ENCODE peak calls at places on chromosome 20, in nine cellular contexts. C, M, N, H, Q, Z, I, W and D are unnamed samples.

GRCh38 chr20:14879020-14879697 is 541.7 kb upstream of the FLRT3 start:
- DNase-seq in W (no peak), N (peak; percentile 66), H (no peak), Z (peak; percentile 88), Q (no peak), I (no peak), M (no peak), C (peak; percentile 70), D (no peak)

GRCh38 chr20:39851459-39851858 is 837.6 kb downstream of the MAFB start:
- DNase-seq in I (no peak), M (no peak), Q (no peak), C (peak; percentile 41), W (no peak), Z (peak; percentile 47), N (peak; percentile 54), H (no peak), D (no peak)

GRCh38 chr20:18692453-18692852 is 104.6 kb downstream of the DTD1 start:
- DNase-seq in Q (no peak), Z (no peak), H (no peak), N (peak; percentile 51), I (no peak), M (no peak), C (no peak), W (no peak), D (no peak)

GRCh38 chr20:51800132-51800721 is 2.1 kb downstream of the SALL4 start:
- DNase-seq in I (peak; percentile 80), N (no peak), W (peak; percentile 98), M (peak; percentile 76), C (peak; percentile 32), Q (peak; percentile 31), H (peak; percentile 21), Z (peak; percentile 47), D (no peak)

GRCh38 chr20:53869466-53870258 is 200.7 kb downstream of the BCAS1 start:
- DNase-seq in N (peak; percentile 56), W (peak; percentile 49), M (peak; percentile 85), Z (peak; percentile 87), Q (peak; percentile 92), I (peak; percentile 77), H (peak; percentile 74), C (peak; percentile 86), D (no peak)

GRCh38 chr20:63711085-63711645 is 3.3 kb downstream of the ZGPAT start:
- DNase-seq in I (no peak), H (no peak), C (no peak), W (no peak), Q (no peak), Z (no peak), N (no peak), M (no peak), D (peak; percentile 33)

GRCh38 chr20:36491901-36492617 is 49.3 kb upstream of the MYL9 start:
- DNase-seq in Q (no peak), C (peak; percentile 51), N (no peak), I (no peak), M (peak; percentile 84), Z (peak; percentile 24), H (peak; percentile 60), W (no peak), D (no peak)

GRCh38 chr20:64238851-64239387 is 16.6 kb upstream of the PCMTD2 start:
- DNase-seq in H (no peak), Z (no peak), Q (no peak), W (no peak), C (no peak), N (no peak), I (no peak), M (peak; percentile 28), D (no peak)

GRCh38 chr20:57627972-57628650 is 7.9 kb upstream of the ZBP1 start:
- DNase-seq in C (peak; percentile 87), Q (peak; percentile 76), I (no peak), M (peak; percentile 84), N (peak; percentile 52), H (peak; percentile 68), Z (no peak), W (no peak), D (no peak)

GRCh38 chr20:37994512-37994911 is 38.7 kb downstream of the TTI1 start:
- DNase-seq in C (peak; percentile 71), N (peak; percentile 42), H (no peak), M (no peak), Q (no peak), I (no peak), Z (peak; percentile 62), W (no peak), D (no peak)

GRCh38 chr20:3563548-3564177 is 92.8 kb downstream of the ATRN start:
- DNase-seq in Q (peak; percentile 71), C (peak; percentile 72), I (peak; percentile 40), W (no peak), H (peak; percentile 3), M (peak; percentile 19), Z (peak; percentile 40), N (peak; percentile 56), D (no peak)

GRCh38 chr20:62195736-62196135 is 12.9 kb downstream of the MTG2 start:
- DNase-seq in Z (no peak), W (no peak), C (no peak), M (no peak), H (no peak), N (no peak), I (no peak), Q (no peak), D (peak; percentile 54)

GRCh38 chr20:34112600-34113061 is 588 bp upstream of the EIF2S2 start:
- DNase-seq in N (peak; percentile 4), Q (peak; percentile 75), C (peak; percentile 59), W (no peak), M (no peak), Z (no peak), I (peak; percentile 46), H (no peak), D (no peak)

GRCh38 chr20:24681634-24682495 is 212.4 kb downstream of the SYNDIG1 start:
- DNase-seq in H (no peak), N (no peak), M (no peak), Q (no peak), C (no peak), Z (no peak), I (peak; percentile 3), W (no peak), D (peak; percentile 63)

GRCh38 chr20:50921055-50921454 is 10.2 kb downstream of the ADNP start:
- DNase-seq in H (no peak), W (no peak), I (no peak), Z (peak; percentile 24), Q (peak; percentile 61), M (no peak), N (peak; percentile 44), C (peak; percentile 45), D (no peak)

GRCh38 chr20:3763691-3764601 is 3.6 kb downstream of the ADISSP start:
- DNase-seq in C (no peak), W (no peak), Q (no peak), H (no peak), I (no peak), N (no peak), Z (no peak), M (no peak), D (no peak)

GRCh38 chr20:63191400-63191799 is 24.5 kb downstream of the YTHDF1 start:
- DNase-seq in Z (peak; percentile 47), C (no peak), M (no peak), W (no peak), H (no peak), I (peak; percentile 55), N (no peak), Q (no peak), D (no peak)

GRCh38 chr20:33437141-33437911 is 6.2 kb downstream of the SNTA1 start:
- DNase-seq in M (no peak), I (no peak), H (no peak), Z (peak; percentile 33), C (peak; percentile 65), W (no peak), Q (no peak), N (peak; percentile 32), D (no peak)

GRCh38 chr20:32792316-32792715 is 27.4 kb upstream of the MAPRE1 start:
- DNase-seq in C (peak; percentile 5), Z (peak; percentile 25), H (peak; percentile 22), I (no peak), M (peak; percentile 74), Q (peak; percentile 34), N (no peak), W (no peak), D (no peak)

GRCh38 chr20:58094698-58095097 is 133.8 kb downstream of the ANKRD60 start:
- DNase-seq in M (no peak), Z (no peak), W (no peak), I (no peak), H (no peak), N (no peak), Q (no peak), C (no peak), D (no peak)

GRCh38 chr20:11045412-11046175 is 371.8 kb upstream of the JAG1 start:
- DNase-seq in Q (no peak), C (no peak), W (no peak), M (no peak), I (no peak), H (no peak), N (no peak), Z (no peak), D (no peak)

GRCh38 chr20:8153281-8153908 is 21.3 kb downstream of the PLCB1 start:
- DNase-seq in C (peak; percentile 54), W (no peak), I (no peak), N (no peak), Q (no peak), H (peak; percentile 44), M (no peak), Z (peak; percentile 30), D (no peak)